ENCODE peak calls at places on chromosomes 11 and 22, in seven cellular contexts. R, G, U, T, C, K and B are unnamed samples.

GRCh38 chr11:128768876-128769275 is 75.0 kb downstream of the FLI1 start:
- DNase-seq in R (no peak), K (no peak), U (no peak), T (no peak), C (no peak), G (no peak), B (no peak)

GRCh38 chr11:18775492-18776292 is 15.9 kb downstream of the PTPN5 start:
- DNase-seq in C (peak; percentile 16), U (no peak), G (no peak), K (peak; percentile 75), R (no peak), T (peak; percentile 60), B (peak; percentile 17)

GRCh38 chr11:47269829-47270305 is at the start of gene MADD:
- DNase-seq in G (peak; percentile 37), K (peak; percentile 86), C (peak; percentile 89), U (peak; percentile 94), T (peak; percentile 93), R (peak; percentile 43), B (peak; percentile 92)

GRCh38 chr11:45921561-45922424 is 663 bp upstream of the LARGE2 start:
- DNase-seq in K (peak; percentile 65), R (no peak), C (no peak), G (no peak), U (peak; percentile 82), T (no peak), B (no peak)

GRCh38 chr11:94706211-94706610 is 61.9 kb upstream of the AMOTL1 start:
- DNase-seq in T (no peak), K (no peak), U (no peak), C (no peak), R (no peak), G (no peak), B (no peak)

GRCh38 chr11:114257621-114258558 is 38.3 kb upstream of the NNMT start:
- DNase-seq in C (no peak), T (no peak), U (peak; percentile 57), G (no peak), R (no peak), K (peak; percentile 90), B (no peak)

GRCh38 chr22:22156716-22157499 is 87.7 kb upstream of the VPREB1 start:
- DNase-seq in G (no peak), T (peak; percentile 44), C (peak; percentile 32), K (peak; percentile 51), U (no peak), R (peak; percentile 33), B (no peak)

GRCh38 chr11:134050541-134051383 is 18.1 kb upstream of the JAM3 start:
- DNase-seq in T (peak; percentile 82), K (peak; percentile 62), U (peak; percentile 88), G (no peak), C (peak; percentile 68), R (no peak), B (peak; percentile 73)

GRCh38 chr11:99368579-99368978 is 347.8 kb downstream of the CNTN5 start:
- DNase-seq in C (no peak), K (no peak), R (no peak), G (no peak), U (no peak), T (no peak), B (no peak)

GRCh38 chr11:64810891-64811272 is 531 bp upstream of the MEN1 start:
- DNase-seq in T (no peak), R (no peak), K (no peak), C (no peak), G (no peak), U (peak; percentile 60), B (peak; percentile 30)

GRCh38 chr11:130146797-130147196 is 12.8 kb upstream of the ST14 start:
- DNase-seq in C (no peak), R (no peak), K (no peak), U (no peak), G (no peak), T (no peak), B (no peak)

GRCh38 chr11:2574553-2575535 is 125.0 kb downstream of the KCNQ1OT1 start:
- DNase-seq in G (no peak), C (no peak), R (no peak), K (no peak), T (no peak), U (peak; percentile 70), B (peak; percentile 7)

GRCh38 chr11:65915821-65916251 is 3.0 kb downstream of the C11orf68 start:
- DNase-seq in G (no peak), T (no peak), C (no peak), K (no peak), U (peak; percentile 82), R (peak; percentile 93), B (no peak)

GRCh38 chr22:48332438-48333322 is 1495.0 kb downstream of the BRD1 start:
- DNase-seq in C (no peak), U (no peak), G (no peak), R (no peak), K (no peak), T (no peak), B (no peak)

GRCh38 chr22:39405346-39406085 is 5.9 kb downstream of the TAB1 start:
- DNase-seq in U (peak; percentile 47), R (no peak), G (no peak), C (no peak), K (no peak), T (no peak), B (no peak)

GRCh38 chr11:134261626-134262488 is 8.5 kb downstream of the ACAD8 start:
- DNase-seq in U (no peak), T (no peak), R (no peak), C (peak; percentile 13), G (no peak), K (no peak), B (no peak)

GRCh38 chr11:76443254-76443935 is 1.4 kb upstream of the EMSY start:
- DNase-seq in K (no peak), G (no peak), T (no peak), C (no peak), U (no peak), R (no peak), B (no peak)

GRCh38 chr22:46967445-46968358 is 205.3 kb downstream of the TBC1D22A start:
- DNase-seq in R (no peak), K (no peak), U (no peak), T (no peak), C (no peak), G (no peak), B (no peak)

GRCh38 chr11:134014502-134014901 is 54.4 kb upstream of the JAM3 start:
- DNase-seq in C (no peak), K (no peak), U (no peak), R (no peak), G (no peak), T (no peak), B (no peak)

GRCh38 chr11:74238243-74238642 is 67.2 kb downstream of the PPME1 start:
- DNase-seq in G (no peak), K (no peak), R (no peak), C (no peak), U (no peak), T (no peak), B (no peak)

GRCh38 chr11:116641561-116642045 is 131.2 kb downstream of the BUD13 start:
- DNase-seq in K (peak; percentile 30), R (no peak), G (no peak), C (no peak), U (no peak), T (peak; percentile 35), B (no peak)

GRCh38 chr22:35894937-35895708 is 133.5 kb downstream of the RBFOX2 start:
- DNase-seq in R (peak; percentile 29), K (no peak), C (no peak), G (no peak), U (no peak), T (no peak), B (no peak)

GRCh38 chr11:118834428-118835028 is 43.6 kb upstream of the DDX6 start:
- DNase-seq in R (no peak), C (no peak), K (no peak), U (no peak), G (no peak), T (no peak), B (no peak)

GRCh38 chr11:61599968-61600710 is 19.3 kb upstream of the SYT7 start:
- DNase-seq in G (no peak), K (no peak), T (no peak), R (no peak), C (no peak), U (no peak), B (no peak)

GRCh38 chr22:31241936-31242335 is 29.8 kb downstream of the LIMK2 start:
- DNase-seq in K (no peak), C (no peak), G (no peak), R (no peak), U (no peak), T (no peak), B (no peak)

GRCh38 chr11:59503276-59503675 is at the start of gene OR4D11:
- DNase-seq in G (no peak), T (no peak), C (no peak), U (no peak), R (no peak), K (no peak), B (no peak)
- H3K9me3 ChIP-seq in G (no peaks in the 10 kb centered on the region), T (no peaks in the 10 kb centered on the region), C (no peaks in the 10 kb centered on the region), U (no peaks in the 10 kb centered on the region), R (no peaks in the 10 kb centered on the region), K (no peaks in the 10 kb centered on the region), B (no peaks in the 10 kb centered on the region)

DNA sequence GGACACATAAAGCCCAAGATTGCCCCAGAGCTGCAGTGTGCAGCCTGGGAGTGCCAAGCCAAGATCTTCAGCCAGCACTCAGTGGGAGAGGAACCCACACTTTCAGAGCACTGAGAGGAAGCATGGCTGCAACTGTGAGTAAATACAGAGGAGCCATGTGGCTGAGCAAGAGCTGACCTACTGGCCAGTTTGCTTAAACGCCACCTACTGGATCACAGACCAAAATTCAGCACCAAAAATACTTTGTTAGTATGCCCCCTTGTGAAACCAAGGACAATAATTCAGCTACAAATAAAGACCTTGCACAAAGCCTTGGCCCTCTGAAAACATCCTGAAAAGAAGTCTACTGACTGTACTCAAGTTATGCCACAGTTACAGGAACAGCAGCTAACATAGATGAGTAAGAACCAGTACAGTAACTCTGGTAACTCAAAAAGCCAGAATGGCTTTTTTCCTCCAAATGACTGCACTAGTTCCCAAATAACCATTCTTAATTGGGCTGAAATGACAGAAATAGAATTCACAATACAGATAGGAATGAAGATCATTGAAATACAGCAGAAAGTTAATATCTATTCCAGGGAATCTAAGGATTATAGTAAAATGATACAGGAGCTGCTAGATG is 10.1 kb upstream of the OR4A15 start:
- DNase-seq in G (no peak), T (no peak), K (no peak), C (no peak), R (no peak), U (no peak), B (no peak)
- H3K9me3 ChIP-seq in G (no peaks in the 10 kb centered on the region), T (peaks cover 17% of the 10 kb centered on the region), K (no peaks in the 10 kb centered on the region), C (peaks cover 8% of the 10 kb centered on the region), R (peaks cover 19% of the 10 kb centered on the region), U (peaks cover 67% of the 10 kb centered on the region), B (no peaks in the 10 kb centered on the region)

GRCh38 chr22:49566693-49567092 is 261.0 kb downstream of the BRD1 start:
- DNase-seq in T (no peak), R (no peak), U (no peak), C (no peak), K (no peak), G (no peak), B (no peak)
- H3K9me3 ChIP-seq in T (no peaks in the 10 kb centered on the region), R (peaks cover 81% of the 10 kb centered on the region), U (no peaks in the 10 kb centered on the region), C (no peaks in the 10 kb centered on the region), K (no peaks in the 10 kb centered on the region), G (no peaks in the 10 kb centered on the region), B (no peaks in the 10 kb centered on the region)

GRCh38 chr22:49431559-49431958 is 396.1 kb downstream of the BRD1 start:
- DNase-seq in T (no peak), U (no peak), K (no peak), G (no peak), R (no peak), C (no peak), B (no peak)
- H3K9me3 ChIP-seq in T (peaks cover 10% of the 10 kb centered on the region), U (no peaks in the 10 kb centered on the region), K (no peaks in the 10 kb centered on the region), G (no peaks in the 10 kb centered on the region), R (peaks cover 74% of the 10 kb centered on the region), C (no peaks in the 10 kb centered on the region), B (no peaks in the 10 kb centered on the region)